ENCODE peak calls at places on chromosomes 6 and 20, in ten cellular contexts. C is neuronal stem cell, G is lower lobe of right lung, E is aorta, W is thoracic aorta, T is tibial artery, Y is tibial nerve, N is endodermal cell, B is lung, A is fibroblast of lung. O is an unnamed sample.

GRCh38 chr6:27883136-27883535 is 29.1 kb downstream of the OR2B2 start:
- DNase-seq in A (no peak), N (no peak), E (no peak), T (no peak), W (no peak), Y (no peak), B (no peak), C (no peak), G (no peak), O (no peak)

GRCh38 chr6:49415358-49415757 is 47.7 kb downstream of the MMUT start:
- DNase-seq in C (no peak), N (no peak), Y (no peak), T (no peak), G (no peak), W (no peak), A (peak; percentile 3), E (no peak), B (no peak), O (no peak)

GRCh38 chr20:57659789-57660509 is 39.7 kb upstream of the ZBP1 start:
- DNase-seq in E (no peak), G (peak; percentile 41), N (peak; percentile 38), W (peak; percentile 1), T (peak; percentile 61), Y (no peak), A (no peak), B (no peak), C (no peak), O (no peak)

GRCh38 chr6:10441004-10441654 is 26.3 kb upstream of the TFAP2A start:
- DNase-seq in T (no peak), G (no peak), Y (no peak), E (no peak), N (peak; percentile 32), A (peak; percentile 97), W (no peak), C (no peak), B (peak; percentile 60), O (no peak)

GRCh38 chr20:57509665-57510237 is 15.2 kb downstream of the CTCFL start:
- DNase-seq in B (no peak), G (no peak), T (no peak), Y (no peak), A (no peak), E (no peak), W (no peak), C (no peak), N (peak; percentile 78), O (peak; percentile 23)

GRCh38 chr20:58906894-58907293 is 54.4 kb downstream of the GNAS start:
- DNase-seq in T (no peak), G (no peak), A (peak; percentile 76), C (no peak), E (no peak), W (no peak), Y (no peak), B (no peak), N (no peak), O (no peak)

GRCh38 chr20:23245553-23246128 is 105.0 kb upstream of the NXT1 start:
- DNase-seq in G (peak; percentile 79), Y (peak; percentile 57), E (peak; percentile 82), C (no peak), N (peak; percentile 89), A (peak; percentile 38), T (peak; percentile 77), W (no peak), B (peak; percentile 67), O (peak; percentile 65)

GRCh38 chr6:54737247-54737646 is 109.3 kb upstream of the FAM83B start:
- DNase-seq in G (no peak), A (no peak), C (no peak), Y (no peak), B (no peak), E (no peak), T (no peak), N (peak; percentile 81), W (no peak), O (no peak)

GRCh38 chr6:97726378-97726777 is 443.4 kb upstream of the MMS22L start:
- DNase-seq in C (no peak), T (no peak), Y (no peak), A (peak; percentile 21), B (no peak), E (no peak), W (no peak), G (no peak), N (peak; percentile 58), O (peak; percentile 49)

GRCh38 chr6:34032856-34033255 is 113.0 kb downstream of the GRM4 start:
- DNase-seq in T (no peak), G (no peak), B (no peak), Y (no peak), C (no peak), N (no peak), A (no peak), E (no peak), W (no peak), O (no peak)

GRCh38 chr20:17646901-17647301 is 35.1 kb downstream of the RRBP1 start:
- DNase-seq in W (no peak), T (no peak), B (no peak), A (no peak), Y (no peak), G (peak; percentile 35), C (no peak), E (peak; percentile 30), N (no peak), O (no peak)

GRCh38 chr20:6702144-6702543 is 65.3 kb upstream of the BMP2 start:
- DNase-seq in G (no peak), W (no peak), A (no peak), E (no peak), Y (no peak), B (no peak), T (no peak), N (no peak), C (no peak), O (no peak)

GRCh38 chr6:144190593-144190992 is 40.3 kb downstream of the STX11 start:
- DNase-seq in N (no peak), A (peak; percentile 70), W (peak; percentile 16), G (no peak), T (no peak), E (peak; percentile 78), C (no peak), B (no peak), Y (peak; percentile 6), O (peak; percentile 74)

DNA sequence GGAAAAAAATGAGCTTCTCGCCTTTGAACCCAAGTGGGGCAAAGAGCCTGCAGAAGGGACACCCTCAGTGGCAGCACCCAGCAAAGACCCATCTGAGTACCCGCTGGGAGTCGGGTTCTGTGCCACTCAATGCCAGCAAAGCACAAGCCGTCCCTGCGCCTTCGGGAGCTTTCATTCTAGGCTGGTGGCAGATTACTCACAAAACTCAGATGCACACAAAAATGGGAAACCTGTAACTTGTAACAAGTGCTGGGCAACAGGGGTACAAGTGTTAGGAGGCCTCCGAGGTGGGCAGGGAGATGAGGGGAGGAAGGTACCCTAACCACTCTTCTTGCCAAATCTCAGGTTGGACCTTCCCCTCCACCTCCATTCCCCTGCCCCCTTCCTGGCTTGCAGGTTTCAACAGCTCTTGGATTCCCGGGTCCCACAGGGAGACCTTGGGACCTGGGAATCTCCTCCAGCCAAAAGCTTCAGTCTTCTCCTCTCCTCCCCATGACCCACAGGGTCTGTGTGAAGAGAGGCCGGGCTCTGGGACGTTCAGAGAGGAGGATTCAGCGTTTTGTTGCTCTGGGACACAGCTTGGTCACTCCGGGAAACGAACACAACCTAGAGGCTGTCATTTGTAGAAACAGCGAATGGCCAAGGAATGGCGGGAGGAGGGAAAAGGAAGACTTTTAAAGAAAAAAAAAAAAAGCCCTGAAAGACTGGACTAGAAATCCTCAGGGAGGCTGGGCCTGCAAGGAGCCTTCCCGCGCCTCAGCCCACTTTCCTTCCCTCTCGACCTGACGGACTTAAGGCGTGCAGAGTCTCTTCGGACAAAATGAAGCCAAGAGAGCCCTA is 1.2 kb upstream of the PARD6B start:
- DNase-seq in B (no peak), W (peak; percentile 6), C (no peak), T (peak; percentile 58), Y (no peak), E (no peak), G (no peak), N (peak; percentile 73), A (peak; percentile 39), O (peak; percentile 55)
- H3K4me1 ChIP-seq in B (peaks cover 5% of the 10 kb centered on the region), W (peaks cover 35% of the 10 kb centered on the region), C (peaks cover 9% of the 10 kb centered on the region), T (peaks cover 4% of the 10 kb centered on the region), Y (peaks cover 16% of the 10 kb centered on the region), E (no peaks in the 10 kb centered on the region), G (peaks cover 37% of the 10 kb centered on the region), N (no peaks in the 10 kb centered on the region), A (peaks cover 2% of the 10 kb centered on the region), O (peaks cover 45% of the 10 kb centered on the region)

GRCh38 chr20:39252035-39252434 is 289.9 kb downstream of the DHX35 start:
- DNase-seq in B (no peak), N (no peak), Y (no peak), C (no peak), W (no peak), A (no peak), E (no peak), T (no peak), G (no peak), O (no peak)
- H3K4me1 ChIP-seq in B (no peaks in the 10 kb centered on the region), N (no peaks in the 10 kb centered on the region), Y (no peaks in the 10 kb centered on the region), C (no peaks in the 10 kb centered on the region), W (no peaks in the 10 kb centered on the region), A (no peaks in the 10 kb centered on the region), E (no peaks in the 10 kb centered on the region), T (no peaks in the 10 kb centered on the region), G (no peaks in the 10 kb centered on the region), O (no peaks in the 10 kb centered on the region)

DNA sequence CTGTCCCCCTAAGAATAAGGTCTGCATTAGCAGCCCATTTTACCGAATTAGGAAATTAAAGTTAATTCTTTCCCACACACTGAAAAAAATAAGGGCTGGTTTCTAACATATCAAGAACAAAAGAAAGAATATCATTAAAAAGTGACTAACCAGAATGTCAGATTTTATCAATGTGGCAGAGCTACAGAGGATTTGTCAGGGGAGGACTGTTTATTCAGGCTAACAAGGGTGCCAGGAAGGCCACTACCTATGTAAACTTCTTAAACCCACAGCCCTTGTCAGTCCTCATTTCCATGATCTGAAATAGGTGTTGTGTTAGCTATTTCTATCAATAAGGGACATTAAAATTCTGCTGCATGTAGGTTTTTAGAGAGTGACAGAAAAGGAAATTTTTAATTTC is 76.4 kb downstream of the BACH2 start:
- DNase-seq in C (no peak), A (peak; percentile 68), G (no peak), B (no peak), Y (no peak), T (no peak), N (no peak), E (no peak), W (no peak), O (no peak)
- H3K4me1 ChIP-seq in C (peaks cover 30% of the 10 kb centered on the region), A (peaks cover 12% of the 10 kb centered on the region), G (peaks cover 40% of the 10 kb centered on the region), B (peaks cover 12% of the 10 kb centered on the region), Y (peaks cover 47% of the 10 kb centered on the region), T (no peaks in the 10 kb centered on the region), N (peaks cover 47% of the 10 kb centered on the region), E (no peaks in the 10 kb centered on the region), W (peaks cover 39% of the 10 kb centered on the region), O (peaks cover 54% of the 10 kb centered on the region)

DNA sequence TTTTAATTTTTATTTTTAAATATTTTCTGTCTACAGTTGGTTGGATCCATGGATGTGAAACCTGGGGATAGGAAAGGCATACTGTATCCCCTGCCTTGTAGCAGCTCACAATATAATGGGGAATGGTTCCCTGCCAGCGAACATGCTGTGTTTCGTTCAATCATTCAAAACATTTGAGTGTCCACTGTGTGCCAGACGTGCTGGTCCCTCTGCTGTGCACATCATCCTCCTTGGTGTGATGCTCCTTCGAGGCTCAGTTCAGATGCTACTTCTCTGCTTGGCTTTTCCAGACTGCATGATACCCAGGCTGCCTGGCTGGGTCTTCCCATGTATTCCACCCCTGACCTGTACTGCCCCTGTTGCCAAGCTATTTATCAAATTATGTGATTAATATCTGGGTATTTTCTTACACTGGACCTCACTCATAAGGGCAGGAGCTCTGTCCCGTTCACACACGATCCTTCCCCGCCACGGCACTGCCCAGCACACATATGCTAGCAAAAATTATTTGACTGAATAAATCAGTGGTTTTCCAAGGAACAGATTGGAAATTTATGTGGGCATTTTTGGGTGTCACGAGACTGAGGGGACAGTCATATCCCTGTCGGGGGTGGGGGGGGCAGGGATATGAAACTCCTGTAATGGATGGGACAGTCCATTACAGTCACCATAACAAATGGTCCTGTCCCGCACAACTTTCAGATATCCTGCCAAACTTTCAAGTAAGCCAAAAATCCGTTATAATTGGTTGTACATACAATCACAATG is 4.9 kb downstream of the SDCBP2 start:
- DNase-seq in E (no peak), C (no peak), T (peak; percentile 55), N (peak; percentile 27), G (no peak), Y (no peak), A (no peak), B (no peak), W (no peak), O (no peak)
- H3K4me1 ChIP-seq in E (no peaks in the 10 kb centered on the region), C (peaks cover 13% of the 10 kb centered on the region), T (no peaks in the 10 kb centered on the region), N (peaks cover 5% of the 10 kb centered on the region), G (peaks cover 54% of the 10 kb centered on the region), Y (peaks cover 29% of the 10 kb centered on the region), A (peaks cover 37% of the 10 kb centered on the region), B (peaks cover 29% of the 10 kb centered on the region), W (peaks cover 48% of the 10 kb centered on the region), O (no peaks in the 10 kb centered on the region)

O was measured in cardiac muscle cell.